ENCODE peak calls at places on chromosomes 4 and X, in seven cellular contexts. K is lower leg skin, N is HFF-Myc, A is stomach, B is suprapubic skin, X is upper lobe of right lung, C is AG10803. W is an unnamed sample.

GRCh38 chr4:3712112-3712805 is 53.9 kb upstream of the ADRA2C start:
- DNase-seq in A (no peak), N (no peak), B (no peak), X (no peak), C (no peak), K (no peak), W (no peak)

GRCh38 chr4:72987741-72988729 is 81.5 kb downstream of the COX18 start:
- DNase-seq in N (no peak), C (peak), A (no peak), K (no peak), B (no peak), X (no peak), W (no peak)

GRCh38 chr4:128306992-128307581 is 19.5 kb upstream of the PGRMC2 start:
- DNase-seq in N (no peak), A (no peak), B (no peak), X (no peak), K (no peak), C (no peak), W (no peak)

GRCh38 chr4:24701683-24702082 is 93.7 kb upstream of the SOD3 start:
- DNase-seq in A (no peak), C (no peak), K (no peak), B (no peak), N (no peak), X (no peak), W (no peak)

GRCh38 chr4:147368948-147369347 is 111.9 kb upstream of the EDNRA start:
- DNase-seq in N (no peak), A (no peak), C (peak), X (no peak), K (no peak), B (no peak), W (no peak)

GRCh38 chr4:2907706-2908293 is 55.4 kb downstream of the NOP14 start:
- DNase-seq in X (no peak), B (no peak), K (no peak), C (no peak), N (no peak), A (peak), W (no peak)

GRCh38 chr4:172786039-172786792 is 382.4 kb upstream of the GALNT7 start:
- DNase-seq in X (no peak), B (no peak), C (no peak), K (no peak), A (peak), N (no peak), W (peak)

GRCh38 chr4:87012265-87012953 is 77.6 kb downstream of the AFF1 start:
- DNase-seq in N (no peak), B (no peak), C (no peak), A (peak), K (no peak), X (no peak), W (no peak)

GRCh38 chrX:107710617-107711391 is 64.8 kb downstream of the TSC22D3 start:
- DNase-seq in C (peak), A (no peak), X (no peak), K (peak), B (no peak), N (peak), W (peak)

GRCh38 chr4:20629180-20630115 is 70.8 kb upstream of the PACRGL start:
- DNase-seq in X (no peak), K (no peak), A (no peak), N (no peak), B (no peak), C (no peak), W (no peak)

GRCh38 chrX:51891821-51892551 is 1.4 kb upstream of the MAGED1 start:
- DNase-seq in A (no peak), C (peak), K (no peak), B (no peak), X (no peak), N (peak), W (peak)

GRCh38 chr4:26015133-26015651 is 101.2 kb downstream of the SMIM20 start:
- DNase-seq in N (no peak), B (no peak), K (peak), A (peak), X (no peak), C (peak), W (peak)

GRCh38 chr4:126614456-126614855 is 1018.3 kb upstream of the INTU start:
- DNase-seq in C (no peak), X (no peak), A (no peak), B (no peak), K (no peak), N (no peak), W (no peak)

GRCh38 chr4:92406488-92406887 is 102.7 kb downstream of the GRID2 start:
- DNase-seq in A (no peak), X (no peak), B (no peak), K (no peak), C (no peak), N (no peak), W (no peak)

GRCh38 chr4:137655286-137655685 is 123.0 kb upstream of the PCDH18 start:
- DNase-seq in X (no peak), B (no peak), K (no peak), A (no peak), N (no peak), C (no peak), W (no peak)

GRCh38 chrX:75107863-75108509 is 48.1 kb downstream of the ABCB7 start:
- DNase-seq in B (no peak), X (no peak), K (peak), C (no peak), A (no peak), N (no peak), W (no peak)

GRCh38 chr4:156946508-156947197 is 24.9 kb downstream of the PDGFC start:
- DNase-seq in K (no peak), C (peak), B (no peak), X (no peak), A (no peak), N (peak), W (peak)

GRCh38 chrX:24777660-24778059 is 83.9 kb downstream of the POLA1 start:
- DNase-seq in K (no peak), C (no peak), N (no peak), X (no peak), B (no peak), A (no peak), W (no peak)

GRCh38 chr4:120922390-120923200 is at the start of gene PRDM5:
- DNase-seq in K (peak), A (peak), X (peak), N (no peak), C (peak), B (no peak), W (no peak)

GRCh38 chr4:151099976-151100417 is 569 bp downstream of the RPS3A start:
- DNase-seq in X (no peak), A (no peak), N (no peak), K (no peak), B (no peak), C (peak), W (no peak)

GRCh38 chrX:109709129-109709631 is 23.9 kb downstream of the ACSL4 start:
- DNase-seq in C (peak), N (no peak), X (no peak), A (no peak), K (no peak), B (no peak), W (peak)

GRCh38 chr4:144903953-144904711 is 193.9 kb downstream of the ANAPC10 start:
- DNase-seq in N (no peak), C (no peak), K (no peak), A (no peak), B (no peak), X (no peak), W (peak)

GRCh38 chr4:170391066-170391754 is 301.5 kb upstream of the AADAT start:
- DNase-seq in X (no peak), C (peak), A (no peak), B (no peak), K (no peak), N (no peak), W (peak)

GRCh38 chr4:142815834-142816233 is 30.3 kb downstream of the INPP4B start:
- DNase-seq in C (peak), K (no peak), X (no peak), A (no peak), N (peak), B (no peak), W (peak)

GRCh38 chrX:8147216-8147615 is 23.9 kb downstream of the VCX2 start:
- DNase-seq in C (no peak), A (no peak), N (no peak), B (no peak), K (no peak), X (no peak), W (no peak)

GRCh38 chrX:10048076-10048475 is 80.9 kb downstream of the CLDN34 start:
- DNase-seq in A (no peak), X (no peak), N (no peak), B (no peak), C (peak), K (peak), W (no peak)

GRCh38 chrX:129577473-129577872 is 37.4 kb downstream of the OCRL start:
- DNase-seq in A (no peak), X (no peak), B (no peak), K (no peak), N (peak), C (peak), W (peak)

GRCh38 chrX:31039327-31039711 is 32.5 kb downstream of the FTHL17 start:
- DNase-seq in C (no peak), K (no peak), B (no peak), N (no peak), X (no peak), A (no peak), W (no peak)

GRCh38 chr4:105509714-105510113 is 35.9 kb upstream of the PPA2 start:
- DNase-seq in X (no peak), N (no peak), B (no peak), K (no peak), A (no peak), C (no peak), W (no peak)

GRCh38 chr4:132063829-132064228 is 1085.3 kb upstream of the PCDH10 start:
- DNase-seq in K (no peak), A (no peak), C (no peak), X (no peak), B (no peak), N (no peak), W (no peak)

GRCh38 chr4:83219344-83219990 is 65.1 kb downstream of the COQ2 start:
- DNase-seq in C (peak), A (peak), K (peak), B (no peak), X (peak), N (no peak), W (no peak)

GRCh38 chrX:13936804-13937203 is 92.9 kb downstream of the GEMIN8 start:
- DNase-seq in K (no peak), N (no peak), X (no peak), C (no peak), B (no peak), A (no peak), W (no peak)
- H3K4me3 ChIP-seq in K (no peak), N (no peak), X (no peak), C (no peak), B (no peak), A (no peak), W (no peak)

GRCh38 chrX:21802054-21802660 is 37.3 kb upstream of the MBTPS2 start:
- DNase-seq in C (no peak), B (no peak), X (no peak), K (no peak), A (no peak), N (no peak), W (no peak)
- TF ChIP-seq CTCF in C (no peak), B (no peak), X (no peak), K (no peak), A (no peak), N (no peak), W (no peak)

GRCh38 chr4:40471923-40472322 is 136.8 kb downstream of the CHRNA9 start:
- DNase-seq in A (no peak), K (no peak), N (no peak), X (no peak), C (peak), B (no peak), W (no peak)

GRCh38 chr4:40479378-40479777 is 144.2 kb downstream of the CHRNA9 start:
- DNase-seq in C (no peak), A (no peak), K (no peak), X (no peak), B (no peak), N (no peak), W (no peak)

GRCh38 chr4:40473578-40474388 is 138.7 kb downstream of the CHRNA9 start:
- DNase-seq in N (no peak), X (no peak), K (no peak), A (peak), B (no peak), C (no peak), W (no peak)

GRCh38 chr4:40478215-40478614 is 143.1 kb downstream of the CHRNA9 start:
- DNase-seq in N (no peak), A (no peak), B (no peak), C (no peak), K (no peak), X (no peak), W (no peak)

GRCh38 chr4:40475609-40476008 is 140.5 kb downstream of the CHRNA9 start:
- DNase-seq in A (no peak), N (no peak), K (no peak), C (no peak), X (no peak), B (no peak), W (no peak)
- H3K4me3 ChIP-seq in A (no peak), N (no peak), K (no peak), C (no peak), X (no peak), B (no peak), W (no peak)

DNA sequence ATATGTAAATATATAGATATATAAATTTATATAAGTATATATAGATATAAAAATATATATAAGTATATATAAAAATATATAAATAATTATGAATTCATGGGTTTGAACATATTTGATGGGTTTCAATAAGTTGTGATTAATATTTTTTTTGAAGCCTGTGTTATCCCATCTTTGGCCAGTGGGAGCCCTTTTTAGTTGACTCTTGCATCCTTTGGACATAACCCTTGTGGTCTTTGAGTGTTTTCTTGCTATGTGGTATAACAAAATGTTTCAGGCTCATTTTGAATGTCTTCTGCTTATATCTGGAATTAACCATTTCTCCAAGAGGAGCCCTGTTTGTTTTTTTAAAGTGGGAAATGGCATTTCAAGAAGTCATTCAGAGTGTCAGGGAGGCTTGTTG is 15.2 kb downstream of the SNX25 start:
- DNase-seq in N (no peak), A (no peak), B (no peak), C (no peak), X (no peak), K (no peak), W (no peak)
- TF ChIP-seq CTCF in N (no peak), A (no peak), B (no peak), C (no peak), X (peak), K (no peak), W (peak)

GRCh38 chr4:55549888-55550287 is 3.2 kb upstream of the CLOCK start:
- DNase-seq in K (no peak), A (no peak), C (peak), B (no peak), X (no peak), N (peak), W (peak)

GRCh38 chr4:55547918-55548317 is 1.2 kb upstream of the CLOCK start:
- DNase-seq in A (no peak), C (no peak), B (no peak), N (no peak), X (no peak), K (no peak), W (no peak)

GRCh38 chr4:55554453-55555030 is 7.8 kb upstream of the CLOCK start:
- DNase-seq in N (no peak), K (no peak), A (no peak), X (no peak), B (no peak), C (peak), W (no peak)

GRCh38 chr4:55553442-55553841 is 6.7 kb upstream of the CLOCK start:
- DNase-seq in C (peak), N (peak), B (no peak), K (no peak), A (peak), X (no peak), W (no peak)
- H3K4me3 ChIP-seq in C (peak), N (peak), B (peak), K (no peak), A (peak), X (peak), W (no peak)

GRCh38 chrX:46573331-46573895 is at the start of gene CHST7:
- DNase-seq in N (no peak), B (peak), A (peak), X (peak), K (peak), C (peak), W (no peak)
- TF ChIP-seq CTCF in N (peak), B (no peak), A (no peak), X (peak), K (no peak), C (peak), W (no peak)

GRCh38 chrX:133986008-133986683 is 752 bp upstream of the GPC3 start:
- DNase-seq in B (no peak), A (no peak), N (no peak), X (no peak), C (no peak), K (no peak), W (no peak)
- H3K4me3 ChIP-seq in B (peak), A (peak), N (no peak), X (peak), C (peak), K (no peak), W (peak)

DNA sequence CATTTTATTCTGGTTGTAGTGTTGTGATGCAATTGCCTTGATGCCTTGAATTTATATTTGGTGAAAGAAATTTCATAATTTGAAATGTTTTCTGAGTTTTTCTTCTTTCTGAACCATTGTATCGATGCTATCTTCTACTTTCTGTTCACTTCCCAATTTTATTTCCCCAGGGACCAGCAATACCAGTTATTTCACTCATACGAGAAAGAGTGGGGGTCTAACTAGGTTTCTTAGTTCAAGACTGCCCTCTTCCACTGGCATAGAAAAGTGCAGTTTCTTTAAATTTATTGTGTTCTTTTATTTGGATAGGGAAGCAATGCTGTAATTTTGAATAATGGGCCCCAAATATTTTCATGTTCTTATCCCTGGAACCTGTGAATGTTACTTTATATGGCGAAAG is 544.0 kb upstream of the ADGRL3 start:
- DNase-seq in A (no peak), C (peak), B (no peak), N (no peak), K (no peak), X (no peak), W (no peak)
- TF ChIP-seq CTCF in A (no peak), C (no peak), B (no peak), N (no peak), K (no peak), X (no peak), W (peak)

GRCh38 chr4:112862318-112862674 is 187.2 kb upstream of the ANK2 start:
- DNase-seq in X (no peak), K (no peak), B (no peak), A (no peak), N (no peak), C (no peak), W (no peak)

GRCh38 chr4:112858751-112859150 is 190.7 kb upstream of the ANK2 start:
- DNase-seq in C (no peak), K (no peak), A (no peak), X (no peak), B (no peak), N (no peak), W (no peak)

GRCh38 chr4:112861378-112862317 is 187.8 kb upstream of the ANK2 start:
- DNase-seq in K (no peak), B (no peak), X (no peak), C (no peak), A (no peak), N (no peak), W (no peak)

GRCh38 chr4:112859456-112860184 is 189.8 kb upstream of the ANK2 start:
- DNase-seq in N (no peak), X (no peak), A (no peak), B (no peak), C (no peak), K (no peak), W (no peak)

DNA sequence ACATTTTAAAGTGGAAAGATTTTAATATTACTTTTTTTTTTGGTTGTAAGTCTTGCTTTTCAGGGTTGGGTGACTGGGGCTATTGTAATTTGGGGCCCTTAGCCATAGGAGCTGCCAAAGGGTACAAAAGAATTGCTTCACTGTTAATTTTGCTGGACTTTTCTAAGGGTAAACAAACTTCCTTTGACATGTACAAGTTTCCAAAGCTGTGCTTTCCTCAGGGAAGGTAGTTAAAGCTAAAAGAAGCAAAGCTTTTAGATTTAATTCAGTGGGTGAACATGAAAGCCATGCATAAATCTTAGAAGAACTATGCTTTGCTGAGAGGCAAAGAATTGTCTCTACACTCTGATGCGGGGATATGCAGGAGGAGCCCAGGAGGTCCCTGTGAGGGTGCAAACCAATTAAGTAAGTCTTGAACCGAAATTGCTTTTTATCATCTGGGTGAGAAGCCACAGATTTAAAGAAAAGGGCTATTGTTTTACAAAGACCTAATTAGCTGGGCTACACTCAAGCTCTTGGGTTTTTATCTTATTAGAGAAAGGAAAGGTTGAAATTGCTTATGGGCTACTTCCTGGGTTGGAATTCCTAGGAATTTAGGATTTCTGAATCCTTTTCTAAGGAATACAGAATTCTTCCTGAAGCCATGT is 188.6 kb upstream of the ANK2 start:
- DNase-seq in C (no peak), K (no peak), N (no peak), B (no peak), X (no peak), A (no peak), W (no peak)
- H3K4me3 ChIP-seq in C (no peak), K (no peak), N (no peak), B (no peak), X (no peak), A (no peak), W (no peak)